ENCODE peak calls at places on chromosome 2, in seven cellular contexts. Z, T, B, E, H, W and I are unnamed samples.

GRCh38 chr2:70443726-70444125 is 109.9 kb downstream of the TGFA start:
- DNase-seq in B (no peak), T (no peak), W (no peak), H (no peak), E (no peak), Z (no peak), I (no peak)

GRCh38 chr2:166593403-166593802 is 99.4 kb upstream of the SCN7A start:
- DNase-seq in T (no peak), B (no peak), W (peak), Z (no peak), E (no peak), H (no peak), I (no peak)

GRCh38 chr2:209790066-209790728 is 18.6 kb downstream of the UNC80 start:
- DNase-seq in T (no peak), Z (no peak), B (no peak), H (no peak), E (no peak), W (no peak), I (peak)

GRCh38 chr2:130251520-130251864 is 53.3 kb upstream of the TUBA3E start:
- DNase-seq in T (no peak), B (no peak), H (no peak), E (no peak), Z (no peak), W (no peak), I (no peak)

GRCh38 chr2:158774663-158775062 is 20.5 kb upstream of the DAPL1 start:
- DNase-seq in Z (no peak), T (no peak), B (no peak), W (no peak), H (no peak), E (no peak), I (no peak)

GRCh38 chr2:110716959-110717645 is 15.3 kb upstream of the ACOXL start:
- DNase-seq in E (no peak), W (no peak), H (no peak), T (no peak), Z (no peak), B (no peak), I (no peak)

GRCh38 chr2:71129891-71130324 is at the start of gene MCEE:
- DNase-seq in H (peak), B (peak), T (peak), E (peak), Z (peak), W (peak), I (peak)

GRCh38 chr2:49616800-49617199 is 462.5 kb upstream of the FSHR start:
- DNase-seq in Z (no peak), B (peak), H (peak), T (no peak), E (peak), W (peak), I (peak)

GRCh38 chr2:151423760-151424159 is 14.1 kb downstream of the RIF1 start:
- DNase-seq in Z (no peak), E (no peak), T (no peak), H (no peak), W (no peak), B (no peak), I (no peak)

GRCh38 chr2:197433770-197434438 is 924 bp downstream of the SF3B1 start:
- DNase-seq in W (no peak), T (no peak), Z (no peak), B (peak), H (peak), E (no peak), I (no peak)

GRCh38 chr2:647003-647560 is 30.1 kb downstream of the TMEM18 start:
- DNase-seq in E (no peak), H (no peak), B (no peak), W (no peak), T (no peak), Z (no peak), I (no peak)

GRCh38 chr2:98444436-98445166 is at the start of gene INPP4A:
- DNase-seq in T (peak), W (peak), B (peak), H (peak), Z (peak), E (peak), I (no peak)

GRCh38 chr2:64283641-64284371 is 139.6 kb upstream of the PELI1 start:
- DNase-seq in H (no peak), E (no peak), T (peak), B (peak), W (no peak), Z (no peak), I (no peak)